ENCODE peak calls at places on chromosome 13, in seven cellular contexts. One of them, this sample, is unnamed.
A peak's percentile ranks its signal among the peaks of the same experiment; 100 is the strongest.

GRCh38 chr13:105611424-105611823 is 924.0 kb downstream of the EFNB2 start:
- DNase-seq in AG10803: peak; percentile 37
- DNase-seq in MCF 10A: peak; percentile 40
- DNase-seq in endothelial cell: no peak
- DNase-seq in ascending aorta: no peak
- DNase-seq in progenitor cell of endocrine pancreas: no peak
- DNase-seq in AG08396: peak; percentile 6
- DNase-seq in this sample: no peak

GRCh38 chr13:48775804-48776203 is 122.1 kb downstream of the CYSLTR2 start:
- DNase-seq in progenitor cell of endocrine pancreas: no peak
- DNase-seq in endothelial cell: no peak
- DNase-seq in AG08396: peak; percentile 36
- DNase-seq in MCF 10A: peak; percentile 62
- DNase-seq in ascending aorta: no peak
- DNase-seq in AG10803: peak; percentile 97
- DNase-seq in this sample: no peak

GRCh38 chr13:67464154-67464553 is 234.0 kb upstream of the PCDH9 start:
- DNase-seq in progenitor cell of endocrine pancreas: no peak
- DNase-seq in endothelial cell: no peak
- DNase-seq in ascending aorta: no peak
- DNase-seq in AG08396: no peak
- DNase-seq in MCF 10A: no peak
- DNase-seq in AG10803: no peak
- DNase-seq in this sample: no peak

GRCh38 chr13:75226755-75227435 is 255.1 kb downstream of the TBC1D4 start:
- DNase-seq in progenitor cell of endocrine pancreas: no peak
- DNase-seq in ascending aorta: no peak
- DNase-seq in AG10803: peak; percentile 96
- DNase-seq in AG08396: peak; percentile 70
- DNase-seq in endothelial cell: no peak
- DNase-seq in MCF 10A: peak; percentile 92
- DNase-seq in this sample: no peak

GRCh38 chr13:113458218-113459065 is 5.2 kb upstream of the ADPRHL1 start:
- DNase-seq in MCF 10A: no peak
- DNase-seq in endothelial cell: peak; percentile 56
- DNase-seq in AG08396: peak; percentile 56
- DNase-seq in progenitor cell of endocrine pancreas: no peak
- DNase-seq in ascending aorta: no peak
- DNase-seq in AG10803: no peak
- DNase-seq in this sample: peak; percentile 42

GRCh38 chr13:24233351-24233901 is 72.9 kb downstream of the SPATA13 start:
- DNase-seq in ascending aorta: no peak
- DNase-seq in progenitor cell of endocrine pancreas: no peak
- DNase-seq in endothelial cell: no peak
- DNase-seq in AG10803: peak; percentile 41
- DNase-seq in AG08396: no peak
- DNase-seq in MCF 10A: no peak
- DNase-seq in this sample: peak; percentile 31

GRCh38 chr13:113802090-113802531 is 43.1 kb downstream of the TMEM255B start:
- DNase-seq in endothelial cell: peak; percentile 56
- DNase-seq in AG10803: peak; percentile 81
- DNase-seq in AG08396: peak; percentile 94
- DNase-seq in MCF 10A: peak; percentile 66
- DNase-seq in ascending aorta: no peak
- DNase-seq in progenitor cell of endocrine pancreas: no peak
- DNase-seq in this sample: peak; percentile 76

GRCh38 chr13:45851171-45851889 is at the start of gene SIAH3:
- DNase-seq in MCF 10A: no peak
- DNase-seq in endothelial cell: no peak
- DNase-seq in AG08396: no peak
- DNase-seq in ascending aorta: no peak
- DNase-seq in AG10803: no peak
- DNase-seq in progenitor cell of endocrine pancreas: no peak
- DNase-seq in this sample: peak; percentile 23

GRCh38 chr13:66427330-66427990 is 802.7 kb downstream of the PCDH9 start:
- DNase-seq in endothelial cell: no peak
- DNase-seq in AG10803: no peak
- DNase-seq in progenitor cell of endocrine pancreas: no peak
- DNase-seq in MCF 10A: peak; percentile 34
- DNase-seq in AG08396: no peak
- DNase-seq in ascending aorta: no peak
- DNase-seq in this sample: no peak

GRCh38 chr13:28707629-28708427 is 10.9 kb downstream of the SLC46A3 start:
- DNase-seq in AG08396: peak; percentile 21
- DNase-seq in MCF 10A: peak; percentile 80
- DNase-seq in progenitor cell of endocrine pancreas: no peak
- DNase-seq in AG10803: peak; percentile 90
- DNase-seq in ascending aorta: no peak
- DNase-seq in endothelial cell: no peak
- DNase-seq in this sample: no peak

This sample was measured in WTC11.